ENCODE peak calls at places on chromosomes 13 and 19, in six cellular contexts. One of them, this sample, is unnamed.

GRCh38 chr13:97205465-97205864 is 16.7 kb upstream of the MBNL2 start:
- DNase-seq in A549: no peak
- DNase-seq in upper lobe of right lung: no peak
- DNase-seq in endodermal cell: no peak
- DNase-seq in Peyer's patch: no peak
- DNase-seq in psoas muscle: no peak
- DNase-seq in this sample: no peak

GRCh38 chr19:42199440-42200115 is 17.9 kb downstream of the DEDD2 start:
- DNase-seq in Peyer's patch: peak; percentile 77
- DNase-seq in upper lobe of right lung: peak; percentile 77
- DNase-seq in psoas muscle: peak; percentile 43
- DNase-seq in A549: no peak
- DNase-seq in endodermal cell: peak; percentile 86
- DNase-seq in this sample: no peak

GRCh38 chr13:46679369-46680180 is 117.4 kb downstream of the ESD start:
- DNase-seq in psoas muscle: no peak
- DNase-seq in Peyer's patch: peak; percentile 62
- DNase-seq in upper lobe of right lung: no peak
- DNase-seq in A549: no peak
- DNase-seq in endodermal cell: no peak
- DNase-seq in this sample: no peak

GRCh38 chr13:107233541-107233940 is 665.6 kb upstream of the ARGLU1 start:
- DNase-seq in upper lobe of right lung: no peak
- DNase-seq in Peyer's patch: no peak
- DNase-seq in A549: no peak
- DNase-seq in psoas muscle: no peak
- DNase-seq in endodermal cell: no peak
- DNase-seq in this sample: no peak

GRCh38 chr13:107765724-107766436 is 449.5 kb downstream of the LIG4 start:
- DNase-seq in A549: no peak
- DNase-seq in upper lobe of right lung: no peak
- DNase-seq in psoas muscle: no peak
- DNase-seq in endodermal cell: no peak
- DNase-seq in Peyer's patch: no peak
- DNase-seq in this sample: no peak

GRCh38 chr19:46373573-46374359 is 26.9 kb downstream of the PPP5C start:
- DNase-seq in upper lobe of right lung: peak; percentile 96
- DNase-seq in endodermal cell: peak; percentile 94
- DNase-seq in Peyer's patch: peak; percentile 86
- DNase-seq in psoas muscle: peak; percentile 69
- DNase-seq in A549: peak; percentile 88
- DNase-seq in this sample: no peak

GRCh38 chr19:52689804-52690394 is 44.9 kb downstream of the ZNF611 start:
- DNase-seq in upper lobe of right lung: peak; percentile 73
- DNase-seq in Peyer's patch: peak; percentile 54
- DNase-seq in psoas muscle: peak; percentile 50
- DNase-seq in A549: no peak
- DNase-seq in endodermal cell: peak; percentile 80
- DNase-seq in this sample: peak; percentile 29

GRCh38 chr19:45514376-45515051 is 7.2 kb downstream of the VASP start:
- DNase-seq in Peyer's patch: peak; percentile 89
- DNase-seq in upper lobe of right lung: peak; percentile 83
- DNase-seq in endodermal cell: no peak
- DNase-seq in A549: no peak
- DNase-seq in psoas muscle: no peak
- DNase-seq in this sample: no peak

GRCh38 chr13:73842621-73843020 is 291.6 kb downstream of the KLF12 start:
- DNase-seq in upper lobe of right lung: no peak
- DNase-seq in psoas muscle: no peak
- DNase-seq in endodermal cell: no peak
- DNase-seq in Peyer's patch: no peak
- DNase-seq in A549: no peak
- DNase-seq in this sample: no peak

GRCh38 chr19:47158879-47159509 is 28.4 kb downstream of the SAE1 start:
- DNase-seq in Peyer's patch: no peak
- DNase-seq in A549: no peak
- DNase-seq in upper lobe of right lung: no peak
- DNase-seq in endodermal cell: no peak
- DNase-seq in psoas muscle: no peak
- DNase-seq in this sample: no peak

GRCh38 chr19:41421314-41421713 is 5.9 kb downstream of the B3GNT8 start:
- DNase-seq in Peyer's patch: peak; percentile 73
- DNase-seq in A549: no peak
- DNase-seq in endodermal cell: no peak
- DNase-seq in upper lobe of right lung: no peak
- DNase-seq in psoas muscle: no peak
- DNase-seq in this sample: no peak

GRCh38 chr19:38686530-38686888 is 39.1 kb downstream of the ACTN4 start:
- DNase-seq in psoas muscle: no peak
- DNase-seq in endodermal cell: no peak
- DNase-seq in upper lobe of right lung: no peak
- DNase-seq in Peyer's patch: peak; percentile 73
- DNase-seq in A549: no peak
- DNase-seq in this sample: no peak

GRCh38 chr19:39304701-39305571 is 8.7 kb downstream of the IFNL1 start:
- DNase-seq in psoas muscle: no peak
- DNase-seq in endodermal cell: peak; percentile 56
- DNase-seq in A549: no peak
- DNase-seq in upper lobe of right lung: no peak
- DNase-seq in Peyer's patch: peak; percentile 14
- DNase-seq in this sample: no peak

GRCh38 chr13:110412132-110412912 is 105.2 kb downstream of the COL4A2 start:
- DNase-seq in Peyer's patch: peak; percentile 87
- DNase-seq in upper lobe of right lung: peak; percentile 85
- DNase-seq in A549: peak; percentile 91
- DNase-seq in endodermal cell: peak; percentile 94
- DNase-seq in psoas muscle: peak; percentile 86
- DNase-seq in this sample: peak; percentile 95

GRCh38 chr19:39154626-39155100 is 29.1 kb downstream of the PAK4 start:
- DNase-seq in Peyer's patch: no peak
- DNase-seq in upper lobe of right lung: peak; percentile 89
- DNase-seq in endodermal cell: peak; percentile 83
- DNase-seq in psoas muscle: no peak
- DNase-seq in A549: peak; percentile 55
- DNase-seq in this sample: no peak

GRCh38 chr13:29918845-29919244 is 68.4 kb upstream of the UBL3 start:
- DNase-seq in endodermal cell: no peak
- DNase-seq in upper lobe of right lung: no peak
- DNase-seq in A549: no peak
- DNase-seq in psoas muscle: no peak
- DNase-seq in Peyer's patch: no peak
- DNase-seq in this sample: no peak

GRCh38 chr13:87498681-87499080 is 172.5 kb upstream of the SLITRK5 start:
- DNase-seq in A549: no peak
- DNase-seq in Peyer's patch: no peak
- DNase-seq in upper lobe of right lung: no peak
- DNase-seq in endodermal cell: no peak
- DNase-seq in psoas muscle: no peak
- DNase-seq in this sample: no peak

GRCh38 chr13:37656247-37656940 is 57.8 kb upstream of the POSTN start:
- DNase-seq in A549: peak; percentile 15
- DNase-seq in upper lobe of right lung: no peak
- DNase-seq in Peyer's patch: no peak
- DNase-seq in endodermal cell: no peak
- DNase-seq in psoas muscle: no peak
- DNase-seq in this sample: no peak

GRCh38 chr13:109680288-109680687 is 106.1 kb downstream of the IRS2 start:
- DNase-seq in psoas muscle: no peak
- DNase-seq in endodermal cell: no peak
- DNase-seq in A549: no peak
- DNase-seq in upper lobe of right lung: no peak
- DNase-seq in Peyer's patch: no peak
- DNase-seq in this sample: no peak

GRCh38 chr13:61277877-61278276 is 137.8 kb downstream of the PCDH20 start:
- DNase-seq in upper lobe of right lung: no peak
- DNase-seq in Peyer's patch: no peak
- DNase-seq in A549: no peak
- DNase-seq in psoas muscle: no peak
- DNase-seq in endodermal cell: no peak
- DNase-seq in this sample: no peak

GRCh38 chr13:113806526-113806925 is 47.5 kb downstream of the TMEM255B start:
- DNase-seq in endodermal cell: no peak
- DNase-seq in A549: no peak
- DNase-seq in upper lobe of right lung: no peak
- DNase-seq in Peyer's patch: no peak
- DNase-seq in psoas muscle: no peak
- DNase-seq in this sample: no peak

GRCh38 chr13:90641884-90642283 is 705.6 kb upstream of the MIR17HG start:
- DNase-seq in upper lobe of right lung: no peak
- DNase-seq in A549: no peak
- DNase-seq in Peyer's patch: no peak
- DNase-seq in endodermal cell: no peak
- DNase-seq in psoas muscle: no peak
- DNase-seq in this sample: no peak

GRCh38 chr13:102846261-102847015 is 606 bp downstream of the ERCC5 start:
- DNase-seq in upper lobe of right lung: peak; percentile 72
- DNase-seq in Peyer's patch: peak; percentile 76
- DNase-seq in A549: peak; percentile 5
- DNase-seq in psoas muscle: peak; percentile 29
- DNase-seq in endodermal cell: peak; percentile 53
- DNase-seq in this sample: no peak

GRCh38 chr13:95535243-95535642 is 17.3 kb upstream of the CLDN10 start:
- DNase-seq in upper lobe of right lung: no peak
- DNase-seq in Peyer's patch: no peak
- DNase-seq in A549: peak; percentile 45
- DNase-seq in psoas muscle: no peak
- DNase-seq in endodermal cell: no peak
- DNase-seq in this sample: no peak

GRCh38 chr13:112775791-112776279 is 86.0 kb downstream of the ATP11A start:
- DNase-seq in Peyer's patch: peak; percentile 37
- DNase-seq in A549: no peak
- DNase-seq in psoas muscle: no peak
- DNase-seq in endodermal cell: peak; percentile 62
- DNase-seq in upper lobe of right lung: no peak
- DNase-seq in this sample: no peak

GRCh38 chr13:70668293-70668692 is 560.0 kb upstream of the KLHL1 start:
- DNase-seq in endodermal cell: peak; percentile 80
- DNase-seq in Peyer's patch: no peak
- DNase-seq in psoas muscle: no peak
- DNase-seq in A549: no peak
- DNase-seq in upper lobe of right lung: no peak
- DNase-seq in this sample: no peak

GRCh38 chr19:41426952-41427646 is at the start of gene B3GNT8:
- DNase-seq in upper lobe of right lung: peak; percentile 96
- DNase-seq in psoas muscle: peak; percentile 86
- DNase-seq in endodermal cell: peak; percentile 96
- DNase-seq in A549: no peak
- DNase-seq in Peyer's patch: peak; percentile 93
- DNase-seq in this sample: peak; percentile 71

GRCh38 chr13:30832845-30833332 is 73.2 kb upstream of the MEDAG start:
- DNase-seq in upper lobe of right lung: peak; percentile 79
- DNase-seq in psoas muscle: peak; percentile 51
- DNase-seq in Peyer's patch: peak; percentile 93
- DNase-seq in endodermal cell: peak; percentile 77
- DNase-seq in A549: peak; percentile 38
- DNase-seq in this sample: no peak

GRCh38 chr19:35717665-35718344 is at the start of gene KMT2B:
- DNase-seq in Peyer's patch: no peak
- DNase-seq in upper lobe of right lung: no peak
- DNase-seq in A549: peak; percentile 100
- DNase-seq in endodermal cell: no peak
- DNase-seq in psoas muscle: peak; percentile 97
- DNase-seq in this sample: no peak

DNA sequence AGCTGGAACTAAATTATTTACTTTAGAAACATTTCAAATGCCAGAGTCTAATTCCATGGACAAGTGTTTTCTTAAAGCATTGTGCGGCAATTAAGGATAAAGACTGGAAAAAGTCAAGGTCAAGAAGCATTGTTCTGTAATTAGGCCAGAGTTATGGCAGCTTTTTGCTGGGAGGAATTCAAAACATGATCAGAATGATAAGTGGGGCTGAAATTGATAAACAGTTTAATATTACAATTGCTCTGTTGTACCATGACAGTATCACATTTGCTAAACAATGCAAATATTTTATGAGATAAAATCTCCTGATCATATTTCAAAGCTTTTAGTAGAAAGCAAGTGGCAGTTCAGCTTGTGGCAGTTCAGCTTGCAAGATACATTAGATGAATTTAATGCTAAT is 513.7 kb downstream of the GPC6 start:
- DNase-seq in endodermal cell: no peak
- DNase-seq in upper lobe of right lung: no peak
- DNase-seq in psoas muscle: no peak
- DNase-seq in Peyer's patch: no peak
- DNase-seq in A549: no peak
- DNase-seq in this sample: no peak
- TF ChIP-seq CTCF in endodermal cell: no peak
- TF ChIP-seq CTCF in upper lobe of right lung: no peak
- TF ChIP-seq CTCF in psoas muscle: no peak
- TF ChIP-seq CTCF in Peyer's patch: no peak
- TF ChIP-seq CTCF in A549: no peak
- TF ChIP-seq CTCF in this sample: no peak

GRCh38 chr19:2168619-2169424 is 5.1 kb downstream of the DOT1L start:
- DNase-seq in Peyer's patch: peak; percentile 96
- DNase-seq in endodermal cell: peak; percentile 70
- DNase-seq in upper lobe of right lung: peak; percentile 99
- DNase-seq in A549: peak; percentile 78
- DNase-seq in psoas muscle: peak; percentile 99
- DNase-seq in this sample: peak; percentile 97
- H3K4me1 ChIP-seq in Peyer's patch: peaks cover 56% of the 10 kb centered on the region
- H3K4me1 ChIP-seq in endodermal cell: peaks cover 20% of the 10 kb centered on the region
- H3K4me1 ChIP-seq in upper lobe of right lung: peaks cover 65% of the 10 kb centered on the region
- H3K4me1 ChIP-seq in A549: peaks cover 61% of the 10 kb centered on the region
- H3K4me1 ChIP-seq in psoas muscle: peaks cover 73% of the 10 kb centered on the region
- H3K4me1 ChIP-seq in this sample: peaks cover 62% of the 10 kb centered on the region

DNA sequence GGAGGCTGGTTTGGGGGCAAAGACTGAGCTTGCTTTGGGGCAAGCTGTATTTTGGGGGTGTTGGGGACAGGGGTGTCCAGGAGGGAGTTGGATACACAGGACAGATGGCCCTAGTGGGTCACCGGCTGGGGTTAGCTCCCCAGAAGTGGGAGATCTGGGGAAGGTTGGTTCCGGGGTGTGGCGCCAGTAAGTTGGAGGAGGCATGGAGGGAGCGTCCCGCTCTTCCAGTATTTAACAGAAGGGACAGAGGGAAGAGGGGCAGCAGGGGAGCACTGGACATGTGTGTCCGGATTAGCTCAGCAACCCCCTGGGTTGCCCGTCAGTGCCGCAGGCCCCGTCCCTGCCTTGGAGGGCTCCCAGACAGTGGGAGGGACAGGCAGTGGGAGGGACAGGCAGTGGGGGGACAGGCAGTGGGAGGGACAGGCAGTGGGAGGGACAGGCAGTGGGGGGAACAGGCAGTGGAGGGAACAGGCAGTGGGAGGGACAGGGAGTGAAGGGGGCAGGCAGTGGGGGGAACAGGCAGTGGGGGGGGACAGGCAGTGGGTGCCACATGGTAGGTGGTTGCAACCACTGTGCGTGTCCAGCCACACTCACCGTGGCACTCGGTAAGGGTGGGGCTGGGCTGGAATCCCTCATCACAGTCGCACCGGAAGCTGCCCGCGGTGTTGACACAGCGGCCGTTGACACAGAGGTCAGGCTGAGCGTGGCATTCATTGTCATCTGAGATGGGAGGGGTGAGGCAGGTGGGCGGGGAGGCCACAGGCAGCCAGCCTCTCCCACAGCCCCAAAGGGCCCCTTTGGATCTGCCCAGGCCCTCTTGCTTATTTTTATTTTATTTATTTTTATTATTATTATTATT is 33.3 kb downstream of the CCL25 start:
- DNase-seq in Peyer's patch: peak; percentile 68
- DNase-seq in psoas muscle: no peak
- DNase-seq in endodermal cell: peak; percentile 49
- DNase-seq in A549: peak; percentile 66
- DNase-seq in upper lobe of right lung: no peak
- DNase-seq in this sample: no peak
- TF ChIP-seq CTCF in Peyer's patch: no peak
- TF ChIP-seq CTCF in psoas muscle: no peak
- TF ChIP-seq CTCF in endodermal cell: no peak
- TF ChIP-seq CTCF in A549: no peak
- TF ChIP-seq CTCF in upper lobe of right lung: no peak
- TF ChIP-seq CTCF in this sample: no peak

GRCh38 chr13:94323746-94324408 is 155.6 kb downstream of the DCT start:
- DNase-seq in A549: no peak
- DNase-seq in psoas muscle: no peak
- DNase-seq in upper lobe of right lung: no peak
- DNase-seq in Peyer's patch: peak; percentile 58
- DNase-seq in endodermal cell: no peak
- DNase-seq in this sample: no peak
- H3K4me1 ChIP-seq in A549: no peaks in the 10 kb centered on the region
- H3K4me1 ChIP-seq in psoas muscle: no peaks in the 10 kb centered on the region
- H3K4me1 ChIP-seq in upper lobe of right lung: no peaks in the 10 kb centered on the region
- H3K4me1 ChIP-seq in Peyer's patch: no peaks in the 10 kb centered on the region
- H3K4me1 ChIP-seq in endodermal cell: peaks cover 27% of the 10 kb centered on the region
- H3K4me1 ChIP-seq in this sample: no peaks in the 10 kb centered on the region